ENCODE peak calls at places on chromosomes 12 and 14, in five cellular contexts. C, G, V, R and H are unnamed samples.

GRCh38 chr12:100574262-100575074 is 984 bp downstream of the GAS2L3 start:
- DNase-seq in G (no peak), C (no peak), V (no peak), R (no peak), H (no peak)

GRCh38 chr12:11731455-11731854 is 82.0 kb downstream of the ETV6 start:
- DNase-seq in G (peak), R (no peak), C (no peak), V (no peak), H (no peak)

GRCh38 chr12:307406-307805 is 44.8 kb upstream of the SLC6A13 start:
- DNase-seq in G (no peak), C (no peak), V (no peak), R (no peak), H (no peak)

GRCh38 chr12:29012673-29013072 is 136.4 kb upstream of the FAR2 start:
- DNase-seq in V (no peak), R (no peak), G (no peak), C (no peak), H (no peak)

GRCh38 chr14:99475179-99475578 is 5.5 kb downstream of the SETD3 start:
- DNase-seq in G (no peak), C (no peak), V (peak), R (no peak), H (no peak)

GRCh38 chr12:72433298-72433697 is 161.1 kb downstream of the TRHDE start:
- DNase-seq in V (no peak), R (no peak), G (no peak), C (no peak), H (no peak)

GRCh38 chr12:52201520-52201839 is 9.7 kb upstream of the KRT80 start:
- DNase-seq in C (no peak), G (no peak), R (no peak), V (no peak), H (no peak)

GRCh38 chr14:102913341-102914211 is 8.9 kb upstream of the AMN start:
- DNase-seq in V (no peak), G (no peak), C (no peak), R (no peak), H (no peak)

GRCh38 chr14:37150414-37150813 is 22.0 kb downstream of the SLC25A21 start:
- DNase-seq in G (peak), V (no peak), C (no peak), R (no peak), H (no peak)

GRCh38 chr12:24133385-24133784 is 183.9 kb upstream of the SOX5 start:
- DNase-seq in G (no peak), R (no peak), V (no peak), C (no peak), H (no peak)

GRCh38 chr12:122984612-122985358 is 4.3 kb downstream of the ARL6IP4 start:
- DNase-seq in R (no peak), G (no peak), C (no peak), V (no peak), H (no peak)

GRCh38 chr14:83520837-83521236 is 1987.2 kb upstream of the SEL1L start:
- DNase-seq in C (no peak), G (peak), R (no peak), V (no peak), H (no peak)

GRCh38 chr12:116267948-116268347 is 9.5 kb downstream of the MED13L start:
- DNase-seq in C (no peak), V (no peak), G (no peak), R (no peak), H (no peak)

GRCh38 chr14:82125963-82126362 is 592.3 kb upstream of the SEL1L start:
- DNase-seq in V (no peak), R (no peak), C (no peak), G (no peak), H (no peak)

GRCh38 chr14:33676135-33676566 is 274.7 kb downstream of the EGLN3 start:
- DNase-seq in V (peak), R (peak), G (no peak), C (no peak), H (peak)

GRCh38 chr12:113056381-113056630 is 224 bp upstream of the DTX1 start:
- DNase-seq in R (no peak), G (no peak), V (no peak), C (no peak), H (no peak)

GRCh38 chr12:4133029-4133428 is 140.5 kb upstream of the CCND2 start:
- DNase-seq in R (no peak), G (no peak), C (no peak), V (no peak), H (no peak)

GRCh38 chr12:27614386-27614785 is 81.9 kb upstream of the REP15 start:
- DNase-seq in C (no peak), V (no peak), G (no peak), R (no peak), H (no peak)

GRCh38 chr14:26984318-26985177 is 386.7 kb upstream of the NOVA1 start:
- DNase-seq in R (peak), G (peak), V (peak), C (no peak), H (no peak)

GRCh38 chr12:47276253-47277070 is 196.7 kb upstream of the AMIGO2 start:
- DNase-seq in V (no peak), G (peak), R (no peak), C (peak), H (no peak)

GRCh38 chr12:20220339-20220738 is 148.0 kb upstream of the PDE3A start:
- DNase-seq in R (peak), C (no peak), G (peak), V (no peak), H (no peak)

GRCh38 chr12:42759622-42760273 is 170.2 kb upstream of the PRICKLE1 start:
- DNase-seq in V (peak), G (peak), C (no peak), R (no peak), H (no peak)

GRCh38 chr14:53016491-53016890 is 65.6 kb upstream of the FERMT2 start:
- DNase-seq in G (peak), C (no peak), R (no peak), V (no peak), H (no peak)

DNA sequence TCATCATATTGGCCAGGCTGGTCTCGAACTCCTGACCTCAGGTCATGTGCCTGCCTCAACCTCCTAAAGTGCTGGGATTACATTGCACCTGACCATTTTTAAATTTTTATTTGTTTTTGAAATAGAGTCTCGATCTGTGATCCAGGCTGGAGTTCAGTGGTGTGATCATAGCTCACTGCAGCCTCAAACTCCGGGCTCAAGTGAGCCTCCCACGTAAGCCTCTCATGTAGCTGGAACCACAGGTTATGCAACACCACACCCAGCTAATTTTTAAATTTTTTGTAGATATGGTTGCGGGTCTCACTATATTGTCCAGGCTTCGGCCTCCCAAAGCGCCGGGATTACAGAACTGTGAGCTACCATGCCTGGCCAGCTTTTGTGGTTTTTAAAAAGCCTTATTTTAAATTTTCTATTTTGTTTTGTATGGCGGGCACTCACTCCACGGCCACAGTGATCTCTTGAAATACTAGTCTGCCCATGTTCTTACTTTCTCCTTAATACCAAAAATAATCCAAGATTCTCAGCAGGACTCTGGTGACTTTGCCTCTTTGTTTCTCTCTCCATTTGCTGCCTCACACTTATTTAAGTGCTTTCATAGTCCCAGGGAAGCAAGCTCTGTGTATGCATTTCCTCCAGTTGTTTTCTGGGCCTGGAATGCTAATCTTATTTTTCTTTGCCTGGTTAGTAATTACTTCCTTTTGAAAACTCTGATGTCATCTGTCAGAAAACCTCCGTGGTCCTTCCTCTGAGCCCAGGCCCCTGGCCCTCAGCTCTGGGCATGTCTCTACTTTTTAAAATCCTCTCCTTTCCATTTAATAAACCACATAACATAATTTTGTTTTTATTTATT is 2.0 kb upstream of the DRAM1 start:
- DNase-seq in R (no peak), C (no peak), V (no peak), G (peak), H (no peak)
- TF ChIP-seq POLR2A in R (no peak), C (no peak), V (no peak), G (no peak), H (no peak)

DNA sequence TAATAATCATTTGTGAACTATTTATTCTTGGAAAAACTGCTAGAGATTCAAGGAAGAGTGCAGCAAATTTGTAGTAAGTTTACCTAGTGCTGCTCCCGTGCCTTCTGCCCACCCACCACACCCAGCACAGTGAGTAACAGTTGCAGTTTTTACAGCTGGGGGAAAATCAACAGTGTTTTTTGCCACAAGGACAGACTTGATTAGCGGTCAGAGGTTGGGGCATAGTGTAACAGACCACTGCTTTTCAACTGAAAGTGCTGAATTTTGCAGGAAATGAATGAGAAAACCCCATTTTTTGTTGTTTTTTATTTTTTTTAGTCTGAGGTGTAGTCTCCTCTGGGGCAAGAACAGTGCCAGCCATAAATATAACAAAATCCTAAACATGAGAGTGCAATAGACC is 7.5 kb upstream of the KLRK1 start:
- DNase-seq in G (no peak), V (no peak), R (no peak), C (no peak), H (no peak)
- TF ChIP-seq POLR2A in G (no peak), V (no peak), R (no peak), C (no peak), H (no peak)

GRCh38 chr12:94073441-94074051 is 74.8 kb upstream of the PLXNC1 start:
- DNase-seq in V (no peak), R (no peak), C (no peak), G (peak), H (no peak)
- TF ChIP-seq POLR2A in V (no peak), R (no peak), C (no peak), G (no peak), H (no peak)

DNA sequence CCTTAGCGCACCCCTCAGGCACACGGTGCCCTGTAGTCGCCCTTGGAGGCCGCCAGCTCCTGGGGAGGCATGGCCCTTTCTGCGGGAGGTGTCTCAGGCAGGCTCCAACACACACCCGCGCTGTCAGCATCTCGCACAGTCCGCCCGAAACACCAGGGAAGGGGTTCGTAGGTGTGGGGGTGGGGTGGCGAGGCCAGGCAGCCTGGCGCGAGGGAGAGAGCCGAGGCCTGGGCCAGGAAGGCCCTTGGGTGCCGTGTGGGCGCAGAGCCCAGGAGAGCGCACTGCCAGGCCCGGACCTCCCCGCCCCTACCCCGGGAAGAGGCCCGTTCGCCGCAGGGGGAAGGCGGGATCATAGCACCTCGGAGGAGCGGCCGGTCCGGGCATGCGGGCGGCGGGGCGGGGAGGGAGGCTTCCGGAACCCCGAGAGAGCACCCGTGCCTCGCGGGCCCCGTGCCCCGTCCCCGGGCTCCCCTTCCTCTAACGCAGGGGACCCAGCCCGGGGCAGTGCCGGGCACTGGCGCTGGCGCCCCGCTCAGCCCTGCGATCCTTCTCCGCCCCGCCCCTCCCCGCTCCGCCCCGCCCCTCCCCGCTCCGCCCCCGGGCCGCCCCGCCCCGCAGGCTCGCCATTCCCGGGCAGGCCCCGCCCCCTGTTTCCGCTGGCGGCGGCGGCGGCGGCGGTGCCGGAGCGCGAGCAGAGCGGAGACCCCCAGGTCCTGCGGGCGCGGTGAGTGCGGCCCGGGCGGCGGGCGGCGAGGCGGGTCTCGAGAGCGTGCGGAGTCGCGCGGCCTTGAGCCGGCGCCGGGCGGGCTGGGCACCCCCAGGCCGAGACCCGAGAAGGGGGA is at the start of gene TSPAN9:
- DNase-seq in C (no peak), G (peak), R (no peak), V (peak), H (peak)
- TF ChIP-seq POLR2A in C (no peak), G (peak), R (no peak), V (peak), H (peak)

DNA sequence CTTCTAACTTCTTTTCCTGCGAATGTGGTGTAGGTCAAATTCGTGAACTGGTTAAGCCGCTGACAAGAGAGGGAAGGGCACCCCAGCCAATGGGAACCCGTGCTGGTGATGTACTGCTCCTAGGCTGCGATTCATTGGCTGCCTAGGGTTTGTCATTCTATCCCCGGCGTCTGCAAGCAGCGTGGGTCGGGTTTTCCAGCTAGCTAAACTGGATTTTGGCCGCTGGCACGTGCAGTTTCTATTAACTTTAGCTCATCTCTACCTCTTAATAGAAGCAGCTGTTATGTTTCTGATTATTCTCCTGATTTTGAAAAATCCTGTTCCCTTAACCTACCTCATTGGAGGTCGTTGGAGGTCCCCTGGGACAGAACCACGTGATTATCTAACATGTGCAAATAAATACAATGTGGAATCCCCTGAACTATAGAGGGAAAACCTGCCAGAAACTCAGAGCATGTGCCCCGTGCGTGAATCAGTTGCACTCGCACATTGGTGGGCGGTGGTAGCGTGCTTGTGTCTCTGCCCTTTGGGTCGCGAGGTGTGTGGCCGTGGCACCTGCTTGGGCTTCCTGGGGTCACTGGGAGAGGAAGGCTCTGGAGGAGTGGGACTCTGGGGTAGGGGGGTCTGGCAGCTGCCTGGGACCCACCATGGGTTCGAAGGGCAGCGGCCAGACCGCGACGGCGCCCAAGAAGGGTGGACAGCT is 876 bp upstream of the PPM1A start:
- DNase-seq in G (peak), C (peak), V (peak), R (peak), H (peak)
- TF ChIP-seq POLR2A in G (no peak), C (no peak), V (no peak), R (peak), H (no peak)

GRCh38 chr14:70648374-70648773 is 6.7 kb downstream of the TTC9 start:
- DNase-seq in V (no peak), G (no peak), C (no peak), R (no peak), H (no peak)
- TF ChIP-seq POLR2A in V (no peak), G (no peak), C (no peak), R (no peak), H (no peak)

GRCh38 chr12:104286538-104287482 is 16.7 kb upstream of the EID3 start:
- DNase-seq in C (peak), G (peak), R (peak), V (peak), H (peak)
- TF ChIP-seq POLR2A in C (peak), G (peak), R (peak), V (peak), H (peak)

GRCh38 chr12:124413401-124413800 is 118.5 kb downstream of the RFLNA start:
- DNase-seq in R (no peak), G (no peak), V (no peak), C (no peak), H (no peak)

GRCh38 chr12:124412646-124413015 is 117.7 kb downstream of the RFLNA start:
- DNase-seq in C (no peak), R (no peak), G (no peak), V (no peak), H (no peak)

GRCh38 chr12:124413915-124414314 is 119.0 kb downstream of the RFLNA start:
- DNase-seq in C (no peak), V (no peak), G (no peak), R (no peak), H (no peak)

GRCh38 chr12:124416516-124417395 is 121.9 kb downstream of the RFLNA start:
- DNase-seq in G (peak), R (no peak), C (no peak), V (no peak), H (peak)

DNA sequence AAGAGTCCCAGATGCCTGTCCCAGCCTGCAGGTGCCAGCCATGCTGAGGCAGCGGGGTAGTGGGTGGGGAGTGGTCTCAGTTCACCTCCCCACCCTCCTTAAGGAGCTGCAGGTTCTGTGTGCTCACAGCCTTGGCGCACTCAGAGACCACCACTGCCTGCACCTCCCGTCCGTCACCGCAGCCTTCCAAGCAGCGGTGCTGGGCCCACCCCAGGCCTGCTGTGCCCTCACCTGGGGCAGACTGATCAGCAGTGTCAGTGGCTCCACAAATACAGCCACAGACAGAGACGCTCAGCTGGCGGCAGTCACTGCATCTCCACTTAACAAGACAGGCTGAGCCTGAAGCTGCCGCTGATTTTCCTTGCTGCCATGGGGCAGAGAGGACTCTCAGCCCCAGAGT is 120.2 kb downstream of the RFLNA start:
- DNase-seq in R (no peak), V (no peak), G (no peak), C (no peak), H (no peak)
- TF ChIP-seq POLR2A in R (no peak), V (no peak), G (no peak), C (no peak), H (no peak)

GRCh38 chr14:54535126-54535525 is 25.4 kb downstream of the CGRRF1 start:
- DNase-seq in V (no peak), C (no peak), G (peak), R (no peak), H (no peak)

GRCh38 chr14:54529811-54530210 is 20.1 kb downstream of the CGRRF1 start:
- DNase-seq in R (no peak), C (no peak), G (peak), V (peak), H (no peak)

GRCh38 chr14:54533100-54533499 is 23.4 kb downstream of the CGRRF1 start:
- DNase-seq in C (no peak), R (no peak), G (no peak), V (no peak), H (no peak)

GRCh38 chr14:54528973-54529372 is 19.3 kb downstream of the CGRRF1 start:
- DNase-seq in R (no peak), C (no peak), V (no peak), G (no peak), H (no peak)

GRCh38 chr14:54532111-54533012 is 22.7 kb downstream of the CGRRF1 start:
- DNase-seq in G (no peak), C (no peak), R (no peak), V (no peak), H (no peak)
- TF ChIP-seq POLR2A in G (no peak), C (no peak), R (no peak), V (no peak), H (no peak)